ENCODE peak calls at places on chromosomes 6 and 20, in seven cellular contexts. Q is NB4; L is CD4-positive, alpha-beta T cell; I is glutamatergic neuron; H is mucosa of gallbladder; F is GM23248; G is AG10803. T is an unnamed sample.

GRCh38 chr20:12047838-12048432 is 130.2 kb downstream of the BTBD3 start:
- DNase-seq in Q (no peak), H (no peak), G (peak), F (peak), L (no peak), I (no peak), T (no peak)

GRCh38 chr6:76124010-76124409 is 51.5 kb upstream of the IMPG1 start:
- DNase-seq in G (no peak), H (no peak), L (no peak), I (no peak), F (no peak), Q (no peak), T (no peak)

GRCh38 chr6:125899726-125900182 is 56.8 kb upstream of the HINT3 start:
- DNase-seq in H (no peak), G (no peak), F (no peak), Q (no peak), I (no peak), L (no peak), T (no peak)

GRCh38 chr6:169959129-169960002 is 207.9 kb downstream of the ERMARD start:
- DNase-seq in I (no peak), F (no peak), G (no peak), H (no peak), L (peak), Q (peak), T (no peak)

GRCh38 chr20:62819494-62820174 is 2.8 kb downstream of the COL9A3 start:
- DNase-seq in L (no peak), F (peak), H (no peak), Q (no peak), I (no peak), G (no peak), T (no peak)

GRCh38 chr20:24763386-24764026 is 185.6 kb upstream of the CST7 start:
- DNase-seq in G (no peak), I (no peak), L (no peak), F (no peak), Q (no peak), H (no peak), T (no peak)

GRCh38 chr6:150236544-150236943 is 93.7 kb downstream of the PPP1R14C start:
- DNase-seq in G (no peak), Q (no peak), L (no peak), I (no peak), H (no peak), F (no peak), T (no peak)

GRCh38 chr6:13615802-13616140 is 636 bp downstream of the NOL7 start:
- DNase-seq in F (peak), I (peak), L (no peak), G (peak), Q (peak), H (peak), T (peak)

GRCh38 chr6:31543639-31544038 is 1.8 kb upstream of the DDX39B start:
- DNase-seq in G (no peak), Q (no peak), H (no peak), F (no peak), L (no peak), I (no peak), T (no peak)

GRCh38 chr20:63102720-63103375 is 96.1 kb upstream of the BHLHE23 start:
- DNase-seq in H (peak), L (peak), F (peak), Q (no peak), G (peak), I (peak), T (peak)

GRCh38 chr6:21305827-21306469 is 287.6 kb upstream of the SOX4 start:
- DNase-seq in F (peak), Q (peak), H (no peak), G (peak), I (no peak), L (no peak), T (no peak)

GRCh38 chr6:52403627-52404026 is 16.5 kb upstream of the EFHC1 start:
- DNase-seq in G (no peak), H (peak), Q (no peak), L (no peak), I (no peak), F (no peak), T (no peak)

GRCh38 chr6:1244941-1245340 is 67.0 kb upstream of the FOXQ1 start:
- DNase-seq in H (no peak), F (peak), L (no peak), Q (no peak), G (no peak), I (no peak), T (no peak)

GRCh38 chr6:51289041-51289440 is 470.4 kb downstream of the TFAP2B start:
- DNase-seq in L (no peak), I (no peak), H (no peak), Q (no peak), F (peak), G (peak), T (no peak)

GRCh38 chr6:38982470-38982869 is 66.1 kb upstream of the GLP1R start:
- DNase-seq in Q (no peak), G (no peak), F (no peak), H (no peak), I (no peak), L (no peak), T (no peak)

GRCh38 chr20:51462566-51463276 is 79.8 kb downstream of the NFATC2 start:
- DNase-seq in H (peak), Q (no peak), L (no peak), F (peak), G (peak), I (no peak), T (no peak)

GRCh38 chr20:41142241-41142640 is 4.9 kb downstream of the PLCG1 start:
- DNase-seq in F (no peak), Q (no peak), H (no peak), I (no peak), L (no peak), G (no peak), T (no peak)

GRCh38 chr20:41701596-41702350 is 83.6 kb upstream of the CHD6 start:
- DNase-seq in Q (no peak), I (no peak), G (peak), L (no peak), H (no peak), F (peak), T (no peak)

GRCh38 chr20:5136096-5136495 is 9.3 kb downstream of the CDS2 start:
- DNase-seq in F (no peak), L (no peak), G (no peak), Q (no peak), I (no peak), H (no peak), T (no peak)

GRCh38 chr6:24922174-24922573 is 13.6 kb downstream of the RIPOR2 start:
- DNase-seq in F (no peak), Q (no peak), G (no peak), L (no peak), I (no peak), H (no peak), T (no peak)

GRCh38 chr6:42911171-42912021 is 4.5 kb upstream of the PTCRA start:
- DNase-seq in G (no peak), I (peak), L (no peak), Q (no peak), F (peak), H (no peak), T (no peak)

GRCh38 chr6:79077680-79078056 is 386 bp downstream of the PHIP start:
- DNase-seq in H (peak), G (no peak), I (no peak), F (peak), Q (peak), L (no peak), T (peak)

GRCh38 chr6:13427346-13427745 is 60.1 kb downstream of the GFOD1 start:
- DNase-seq in F (no peak), G (no peak), Q (no peak), L (no peak), I (no peak), H (no peak), T (no peak)

GRCh38 chr6:136922680-136922996 is 537 bp downstream of the SLC35D3 start:
- DNase-seq in Q (no peak), G (no peak), L (no peak), H (no peak), F (no peak), I (no peak), T (no peak)

GRCh38 chr20:12968472-12968871 is 40.3 kb upstream of the SPTLC3 start:
- DNase-seq in G (no peak), H (no peak), I (no peak), Q (no peak), L (no peak), F (no peak), T (no peak)

GRCh38 chr20:13349240-13349604 is 128.1 kb downstream of the ISM1 start:
- DNase-seq in F (peak), G (no peak), H (no peak), L (no peak), I (no peak), Q (no peak), T (no peak)

GRCh38 chr6:121726596-121726995 is 291.1 kb downstream of the GJA1 start:
- DNase-seq in F (no peak), Q (no peak), L (no peak), H (no peak), G (no peak), I (no peak), T (no peak)

GRCh38 chr6:128471907-128472306 is 48.5 kb downstream of the PTPRK start:
- DNase-seq in F (no peak), L (no peak), Q (no peak), H (no peak), I (no peak), G (no peak), T (no peak)

T was measured in T-helper 17 cell.